ENCODE peak calls at places on chromosome 22, in ten cellular contexts. Q is A549, G is HepG2, V is H1, E is GM12891, X is breast epithelium, W is adrenal gland, R is Peyer's patch, J is testis, N is uterus. Y is an unnamed sample.

GRCh38 chr22:19981961-19982920 is 34.4 kb downstream of the ARVCF start:
- DNase-seq in Q (no peak), G (no peak), V (no peak), E (no peak), X (no peak), W (no peak), R (no peak), J (no peak), N (no peak), Y (no peak)

GRCh38 chr22:17369553-17370035 is 334 bp downstream of the CECR2 start:
- DNase-seq in Q (no peak), G (no peak), V (peak; percentile 71), E (no peak), X (no peak), W (peak; percentile 19), R (peak; percentile 49), J (peak; percentile 27), N (no peak), Y (no peak)

GRCh38 chr22:42425989-42426355 is 6.2 kb downstream of the NFAM1 start:
- DNase-seq in Q (no peak), G (no peak), V (no peak), E (no peak), X (no peak), W (no peak), R (no peak), J (no peak), N (no peak), Y (no peak)

GRCh38 chr22:32058656-32059280 is 15.7 kb downstream of the SLC5A1 start:
- DNase-seq in Q (no peak), G (no peak), V (no peak), E (no peak), X (no peak), W (no peak), R (no peak), J (no peak), N (no peak), Y (no peak)

GRCh38 chr22:20015971-20016733 is 471 bp downstream of the ARVCF start:
- DNase-seq in Q (no peak), G (peak; percentile 27), V (peak; percentile 82), E (no peak), X (no peak), W (no peak), R (peak; percentile 58), J (peak; percentile 48), N (peak; percentile 28), Y (no peak)

GRCh38 chr22:21450858-21451331 is 16.3 kb upstream of the TMEM191C start:
- DNase-seq in Q (no peak), G (no peak), V (no peak), E (no peak), X (peak; percentile 42), W (no peak), R (peak; percentile 28), J (peak; percentile 7), N (no peak), Y (no peak)

GRCh38 chr22:35154937-35155387 is 89.0 kb downstream of the ISX start:
- DNase-seq in Q (peak; percentile 20), G (peak; percentile 56), V (peak; percentile 84), E (peak; percentile 44), X (peak; percentile 61), W (peak; percentile 36), R (peak; percentile 75), J (peak; percentile 66), N (peak; percentile 26), Y (no peak)

GRCh38 chr22:49801391-49802060 is 26.1 kb downstream of the BRD1 start:
- DNase-seq in Q (no peak), G (no peak), V (no peak), E (no peak), X (no peak), W (no peak), R (no peak), J (no peak), N (no peak), Y (no peak)

GRCh38 chr22:49026476-49027121 is 801.1 kb downstream of the BRD1 start:
- DNase-seq in Q (peak; percentile 6), G (no peak), V (peak; percentile 62), E (no peak), X (no peak), W (no peak), R (no peak), J (peak; percentile 62), N (no peak), Y (no peak)

GRCh38 chr22:27193215-27193614 is 535.8 kb downstream of the MIAT start:
- DNase-seq in Q (no peak), G (no peak), V (no peak), E (no peak), X (no peak), W (no peak), R (no peak), J (no peak), N (no peak), Y (no peak)

GRCh38 chr22:35102663-35103062 is 36.7 kb downstream of the ISX start:
- DNase-seq in Q (peak; percentile 5), G (no peak), V (peak; percentile 53), E (no peak), X (no peak), W (no peak), R (peak; percentile 81), J (no peak), N (no peak), Y (peak; percentile 43)

GRCh38 chr22:50673231-50674126 is 856 bp downstream of the SHANK3 start:
- DNase-seq in Q (no peak), G (no peak), V (peak; percentile 65), E (no peak), X (no peak), W (no peak), R (peak; percentile 41), J (no peak), N (no peak), Y (no peak)

GRCh38 chr22:49961601-49962011 is 1.0 kb downstream of the PIM3 start:
- DNase-seq in Q (no peak), G (no peak), V (no peak), E (no peak), X (peak; percentile 51), W (no peak), R (no peak), J (no peak), N (no peak), Y (no peak)

GRCh38 chr22:50218996-50219727 is 18.4 kb downstream of the SELENOO start:
- DNase-seq in Q (no peak), G (peak; percentile 32), V (peak; percentile 76), E (no peak), X (peak; percentile 87), W (peak; percentile 87), R (peak; percentile 87), J (peak; percentile 85), N (peak; percentile 82), Y (peak; percentile 48)

GRCh38 chr22:40950888-40951794 is at the start of gene RBX1:
- DNase-seq in Q (peak; percentile 94), G (peak; percentile 96), V (peak; percentile 99), E (peak; percentile 90), X (peak; percentile 98), W (peak; percentile 98), R (peak; percentile 99), J (peak; percentile 100), N (peak; percentile 99), Y (peak; percentile 82)
- TF ChIP-seq POLR2A in Q (peak; percentile 56), G (peak; percentile 83), V (peak; percentile 54), E (peak; percentile 95), X (peak; percentile 77), W (peak; percentile 82), R (peak; percentile 78), J (peak; percentile 51), N (peak; percentile 70), Y (peak; percentile 81)

DNA sequence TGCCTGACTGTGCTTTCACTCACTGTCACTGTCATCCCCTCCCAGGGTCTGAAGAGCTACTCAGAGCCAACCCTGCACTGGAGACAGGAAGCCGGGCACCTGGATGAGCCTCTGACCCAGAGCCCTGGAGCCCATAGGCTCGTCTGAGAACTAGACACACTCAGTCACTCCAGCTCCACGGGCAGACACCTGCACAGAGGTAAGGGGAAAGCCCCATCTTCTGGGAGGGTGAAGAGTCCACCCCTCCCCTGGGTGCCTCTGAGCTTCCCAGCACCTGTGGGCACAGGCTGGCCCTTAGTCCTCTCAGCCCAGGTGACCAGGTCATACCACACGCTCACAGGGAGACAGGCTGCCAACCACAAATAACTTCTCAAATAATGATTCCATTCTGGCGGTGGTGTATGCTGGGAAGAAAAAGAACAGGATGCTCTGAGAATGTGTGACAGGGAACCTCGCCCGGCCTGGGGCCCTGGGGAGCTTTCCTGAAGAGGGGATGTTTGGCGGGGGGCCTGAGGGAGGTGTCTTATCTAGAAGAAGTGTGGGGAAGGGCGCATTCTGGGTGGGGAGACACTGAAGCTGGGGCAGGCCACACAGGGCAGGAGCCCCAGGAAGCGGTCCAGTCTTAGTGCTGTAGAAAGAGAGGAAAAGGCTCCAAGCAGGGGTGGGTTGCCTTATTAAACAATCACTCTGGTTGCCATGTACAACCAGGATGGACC is 5.3 kb downstream of the CCDC157 start:
- DNase-seq in Q (no peak), G (no peak), V (no peak), E (no peak), X (no peak), W (no peak), R (no peak), J (no peak), N (no peak), Y (no peak)
- TF ChIP-seq POLR2A in Q (no peak), G (no peak), V (no peak), E (no peak), X (no peak), W (no peak), R (no peak), J (no peak), N (no peak), Y (no peak)

GRCh38 chr22:39293766-39294368 is 25.6 kb downstream of the RPL3 start:
- DNase-seq in Q (no peak), G (no peak), V (no peak), E (no peak), X (no peak), W (no peak), R (no peak), J (no peak), N (no peak), Y (no peak)

GRCh38 chr22:39290724-39291161 is 28.7 kb downstream of the RPL3 start:
- DNase-seq in Q (peak; percentile 59), G (peak; percentile 56), V (no peak), E (no peak), X (peak; percentile 81), W (no peak), R (peak; percentile 48), J (peak; percentile 86), N (peak; percentile 78), Y (peak; percentile 69)

GRCh38 chr22:39291501-39291900 is 27.9 kb downstream of the RPL3 start:
- DNase-seq in Q (no peak), G (no peak), V (no peak), E (no peak), X (no peak), W (no peak), R (no peak), J (no peak), N (no peak), Y (no peak)

GRCh38 chr22:39292002-39292401 is 27.4 kb downstream of the RPL3 start:
- DNase-seq in Q (no peak), G (no peak), V (no peak), E (no peak), X (no peak), W (no peak), R (peak; percentile 45), J (peak; percentile 74), N (no peak), Y (no peak)

GRCh38 chr22:39292561-39293074 is 26.8 kb downstream of the RPL3 start:
- DNase-seq in Q (peak; percentile 81), G (peak; percentile 81), V (no peak), E (no peak), X (peak; percentile 96), W (peak; percentile 90), R (peak; percentile 87), J (peak; percentile 97), N (peak; percentile 95), Y (peak; percentile 75)
- TF ChIP-seq POLR2A in Q (no peak), G (no peak), V (no peak), E (no peak), X (peak; percentile 34), W (peak; percentile 24), R (no peak), J (no peak), N (peak; percentile 43), Y (peak; percentile 20)

GRCh38 chr22:40571887-40572286 is 64.6 kb downstream of the MRTFA start:
- DNase-seq in Q (no peak), G (no peak), V (no peak), E (no peak), X (no peak), W (no peak), R (no peak), J (no peak), N (no peak), Y (no peak)
- TF ChIP-seq POLR2A in Q (no peak), G (no peak), V (no peak), E (no peak), X (no peak), W (no peak), R (no peak), J (no peak), N (no peak), Y (no peak)

Y was measured in H54.